ENCODE peak calls at places on chromosomes 3 and 15, in nine cellular contexts. One of them, this sample, is unnamed.
A peak's percentile ranks its signal among the peaks of the same experiment; 100 is the strongest.

GRCh38 chr3:137081711-137082110 is 123.9 kb downstream of the IL20RB start:
- DNase-seq in cardiac muscle cell: no peak
- DNase-seq in heart left ventricle: no peak
- DNase-seq in stomach: no peak
- DNase-seq in breast epithelium: no peak
- DNase-seq in SK-N-SH: no peak
- DNase-seq in CD8-positive, alpha-beta T cell: no peak
- DNase-seq in A549: no peak
- DNase-seq in IMR-90: no peak
- DNase-seq in this sample: no peak

GRCh38 chr3:18751514-18751913 is 326.4 kb upstream of the SATB1 start:
- DNase-seq in cardiac muscle cell: no peak
- DNase-seq in heart left ventricle: no peak
- DNase-seq in stomach: no peak
- DNase-seq in breast epithelium: no peak
- DNase-seq in SK-N-SH: no peak
- DNase-seq in CD8-positive, alpha-beta T cell: no peak
- DNase-seq in A549: no peak
- DNase-seq in IMR-90: no peak
- DNase-seq in this sample: no peak

GRCh38 chr15:55694652-55695150 is 48.3 kb downstream of the PRTG start:
- DNase-seq in cardiac muscle cell: peak; percentile 74
- DNase-seq in heart left ventricle: no peak
- DNase-seq in stomach: no peak
- DNase-seq in breast epithelium: no peak
- DNase-seq in SK-N-SH: no peak
- DNase-seq in CD8-positive, alpha-beta T cell: no peak
- DNase-seq in A549: peak; percentile 41
- DNase-seq in IMR-90: peak; percentile 83
- DNase-seq in this sample: peak; percentile 42

GRCh38 chr15:46854559-46854958 is 862.7 kb upstream of the SEMA6D start:
- DNase-seq in cardiac muscle cell: no peak
- DNase-seq in heart left ventricle: no peak
- DNase-seq in stomach: no peak
- DNase-seq in breast epithelium: no peak
- DNase-seq in SK-N-SH: no peak
- DNase-seq in CD8-positive, alpha-beta T cell: no peak
- DNase-seq in A549: no peak
- DNase-seq in IMR-90: no peak
- DNase-seq in this sample: no peak

GRCh38 chr3:126678691-126679317 is 23.9 kb upstream of the TXNRD3 start:
- DNase-seq in cardiac muscle cell: no peak
- DNase-seq in heart left ventricle: no peak
- DNase-seq in stomach: no peak
- DNase-seq in breast epithelium: no peak
- DNase-seq in SK-N-SH: no peak
- DNase-seq in CD8-positive, alpha-beta T cell: no peak
- DNase-seq in A549: no peak
- DNase-seq in IMR-90: no peak
- DNase-seq in this sample: peak; percentile 18

GRCh38 chr3:165568907-165569462 is 268.2 kb downstream of the BCHE start:
- DNase-seq in cardiac muscle cell: no peak
- DNase-seq in heart left ventricle: no peak
- DNase-seq in stomach: no peak
- DNase-seq in breast epithelium: no peak
- DNase-seq in SK-N-SH: no peak
- DNase-seq in CD8-positive, alpha-beta T cell: no peak
- DNase-seq in A549: no peak
- DNase-seq in IMR-90: no peak
- DNase-seq in this sample: no peak

GRCh38 chr3:69282191-69282590 is 103.7 kb downstream of the FRMD4B start:
- DNase-seq in cardiac muscle cell: no peak
- DNase-seq in heart left ventricle: no peak
- DNase-seq in stomach: no peak
- DNase-seq in breast epithelium: no peak
- DNase-seq in SK-N-SH: no peak
- DNase-seq in CD8-positive, alpha-beta T cell: peak; percentile 43
- DNase-seq in A549: no peak
- DNase-seq in IMR-90: no peak
- DNase-seq in this sample: no peak

GRCh38 chr3:169028716-169029115 is 634.8 kb downstream of the MECOM start:
- DNase-seq in cardiac muscle cell: no peak
- DNase-seq in heart left ventricle: no peak
- DNase-seq in stomach: no peak
- DNase-seq in breast epithelium: no peak
- DNase-seq in SK-N-SH: no peak
- DNase-seq in CD8-positive, alpha-beta T cell: no peak
- DNase-seq in A549: no peak
- DNase-seq in IMR-90: no peak
- DNase-seq in this sample: no peak

GRCh38 chr15:98217356-98217755 is 256.9 kb downstream of the ARRDC4 start:
- DNase-seq in cardiac muscle cell: no peak
- DNase-seq in heart left ventricle: no peak
- DNase-seq in stomach: no peak
- DNase-seq in breast epithelium: no peak
- DNase-seq in SK-N-SH: no peak
- DNase-seq in CD8-positive, alpha-beta T cell: no peak
- DNase-seq in A549: no peak
- DNase-seq in IMR-90: no peak
- DNase-seq in this sample: no peak

GRCh38 chr3:134797080-134797801 is 2.2 kb downstream of the EPHB1 start:
- DNase-seq in cardiac muscle cell: no peak
- DNase-seq in heart left ventricle: no peak
- DNase-seq in stomach: no peak
- DNase-seq in breast epithelium: no peak
- DNase-seq in SK-N-SH: peak; percentile 34
- DNase-seq in CD8-positive, alpha-beta T cell: no peak
- DNase-seq in A549: no peak
- DNase-seq in IMR-90: no peak
- DNase-seq in this sample: no peak

GRCh38 chr3:133038731-133039398 is 674 bp downstream of the TMEM108 start:
- DNase-seq in cardiac muscle cell: peak; percentile 43
- DNase-seq in heart left ventricle: no peak
- DNase-seq in stomach: peak; percentile 29
- DNase-seq in breast epithelium: no peak
- DNase-seq in SK-N-SH: peak; percentile 62
- DNase-seq in CD8-positive, alpha-beta T cell: no peak
- DNase-seq in A549: no peak
- DNase-seq in IMR-90: no peak
- DNase-seq in this sample: no peak

GRCh38 chr3:45664558-45664957 is 24.6 kb upstream of the SACM1L start:
- DNase-seq in cardiac muscle cell: no peak
- DNase-seq in heart left ventricle: no peak
- DNase-seq in stomach: peak; percentile 63
- DNase-seq in breast epithelium: no peak
- DNase-seq in SK-N-SH: no peak
- DNase-seq in CD8-positive, alpha-beta T cell: peak; percentile 76
- DNase-seq in A549: no peak
- DNase-seq in IMR-90: no peak
- DNase-seq in this sample: no peak

GRCh38 chr3:153138267-153139210 is 23.5 kb upstream of the RAP2B start:
- DNase-seq in cardiac muscle cell: no peak
- DNase-seq in heart left ventricle: peak; percentile 36
- DNase-seq in stomach: peak; percentile 70
- DNase-seq in breast epithelium: peak; percentile 57
- DNase-seq in SK-N-SH: no peak
- DNase-seq in CD8-positive, alpha-beta T cell: no peak
- DNase-seq in A549: peak; percentile 95
- DNase-seq in IMR-90: peak; percentile 96
- DNase-seq in this sample: peak; percentile 78

GRCh38 chr15:70528270-70528706 is 235.1 kb downstream of the UACA start:
- DNase-seq in cardiac muscle cell: no peak
- DNase-seq in heart left ventricle: no peak
- DNase-seq in stomach: peak; percentile 55
- DNase-seq in breast epithelium: no peak
- DNase-seq in SK-N-SH: no peak
- DNase-seq in CD8-positive, alpha-beta T cell: peak; percentile 59
- DNase-seq in A549: no peak
- DNase-seq in IMR-90: peak; percentile 54
- DNase-seq in this sample: peak; percentile 54

GRCh38 chr3:40899286-40899712 is 300.0 kb upstream of the CTNNB1 start:
- DNase-seq in cardiac muscle cell: no peak
- DNase-seq in heart left ventricle: no peak
- DNase-seq in stomach: no peak
- DNase-seq in breast epithelium: no peak
- DNase-seq in SK-N-SH: no peak
- DNase-seq in CD8-positive, alpha-beta T cell: no peak
- DNase-seq in A549: peak; percentile 78
- DNase-seq in IMR-90: no peak
- DNase-seq in this sample: no peak

GRCh38 chr15:67808821-67809220 is 16.5 kb upstream of the SKOR1 start:
- DNase-seq in cardiac muscle cell: no peak
- DNase-seq in heart left ventricle: no peak
- DNase-seq in stomach: no peak
- DNase-seq in breast epithelium: peak; percentile 35
- DNase-seq in SK-N-SH: no peak
- DNase-seq in CD8-positive, alpha-beta T cell: no peak
- DNase-seq in A549: no peak
- DNase-seq in IMR-90: no peak
- DNase-seq in this sample: no peak

GRCh38 chr15:67812232-67812631 is 13.1 kb upstream of the SKOR1 start:
- DNase-seq in cardiac muscle cell: no peak
- DNase-seq in heart left ventricle: no peak
- DNase-seq in stomach: no peak
- DNase-seq in breast epithelium: peak; percentile 37
- DNase-seq in SK-N-SH: no peak
- DNase-seq in CD8-positive, alpha-beta T cell: no peak
- DNase-seq in A549: no peak
- DNase-seq in IMR-90: no peak
- DNase-seq in this sample: no peak

GRCh38 chr15:67809441-67809840 is 15.9 kb upstream of the SKOR1 start:
- DNase-seq in cardiac muscle cell: no peak
- DNase-seq in heart left ventricle: no peak
- DNase-seq in stomach: no peak
- DNase-seq in breast epithelium: peak; percentile 30
- DNase-seq in SK-N-SH: no peak
- DNase-seq in CD8-positive, alpha-beta T cell: no peak
- DNase-seq in A549: no peak
- DNase-seq in IMR-90: no peak
- DNase-seq in this sample: no peak

GRCh38 chr15:67807836-67808235 is 17.5 kb upstream of the SKOR1 start:
- DNase-seq in cardiac muscle cell: no peak
- DNase-seq in heart left ventricle: no peak
- DNase-seq in stomach: no peak
- DNase-seq in breast epithelium: peak; percentile 14
- DNase-seq in SK-N-SH: no peak
- DNase-seq in CD8-positive, alpha-beta T cell: no peak
- DNase-seq in A549: no peak
- DNase-seq in IMR-90: no peak
- DNase-seq in this sample: no peak

DNA sequence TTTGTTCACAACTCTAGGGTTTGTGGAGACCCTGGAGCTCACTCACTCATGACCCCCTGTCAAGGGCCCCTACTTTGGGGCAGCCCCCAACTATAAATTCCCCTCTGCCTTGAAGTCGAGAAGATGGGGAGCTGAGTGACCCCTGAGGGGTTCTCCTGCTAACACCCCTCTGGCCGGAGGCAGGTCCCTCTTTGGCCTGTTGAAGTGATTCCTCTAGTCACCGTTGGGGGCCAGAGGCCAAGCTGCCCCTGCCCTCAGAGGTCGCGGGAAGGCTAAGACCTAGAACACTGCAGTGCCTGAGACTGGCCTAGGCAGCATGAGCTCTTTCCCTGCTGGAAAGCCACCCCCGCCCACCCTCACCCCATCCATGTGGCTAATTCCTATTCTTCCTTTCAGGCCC is 15.4 kb upstream of the SKOR1 start:
- DNase-seq in cardiac muscle cell: no peak
- DNase-seq in heart left ventricle: no peak
- DNase-seq in stomach: no peak
- DNase-seq in breast epithelium: peak; percentile 2
- DNase-seq in SK-N-SH: no peak
- DNase-seq in CD8-positive, alpha-beta T cell: no peak
- DNase-seq in A549: no peak
- DNase-seq in IMR-90: no peak
- DNase-seq in this sample: no peak
- TF ChIP-seq CTCF in cardiac muscle cell: no peak
- TF ChIP-seq CTCF in heart left ventricle: no peak
- TF ChIP-seq CTCF in stomach: no peak
- TF ChIP-seq CTCF in breast epithelium: no peak
- TF ChIP-seq CTCF in SK-N-SH: no peak
- TF ChIP-seq CTCF in CD8-positive, alpha-beta T cell: no peak
- TF ChIP-seq CTCF in A549: no peak
- TF ChIP-seq CTCF in IMR-90: no peak
- TF ChIP-seq CTCF in this sample: no peak

DNA sequence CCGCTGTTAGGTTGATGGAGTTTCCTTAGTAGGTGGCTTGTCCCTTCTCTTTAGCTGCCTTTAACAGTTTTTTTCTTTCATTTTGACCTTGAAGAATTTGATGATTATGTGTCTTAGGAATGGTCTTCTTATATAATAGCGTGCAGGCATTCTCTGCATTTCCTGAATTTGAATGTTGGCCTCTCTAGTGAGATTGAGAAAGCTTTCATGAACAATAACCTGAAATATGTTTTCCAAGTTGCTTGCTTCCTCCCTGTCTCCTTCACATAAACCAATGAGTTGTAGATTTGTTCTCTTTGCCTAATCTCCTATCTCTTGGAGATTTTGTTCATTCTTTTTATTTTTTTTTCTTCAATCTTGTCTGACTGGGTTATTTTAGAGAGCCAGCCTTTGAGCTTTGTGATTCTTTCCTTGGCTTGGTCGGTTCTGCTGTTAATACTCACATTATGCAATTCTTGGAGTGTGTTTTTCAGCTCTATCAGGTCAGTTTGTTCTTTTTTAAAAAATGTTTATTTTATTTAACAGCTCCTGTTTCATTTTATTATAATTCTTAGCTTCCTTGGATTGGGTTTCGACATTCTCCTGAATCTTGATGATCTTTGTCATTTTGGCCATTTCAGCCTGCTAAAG is 627.9 kb downstream of the SI start:
- DNase-seq in cardiac muscle cell: no peak
- DNase-seq in heart left ventricle: no peak
- DNase-seq in stomach: no peak
- DNase-seq in breast epithelium: no peak
- DNase-seq in SK-N-SH: no peak
- DNase-seq in CD8-positive, alpha-beta T cell: no peak
- DNase-seq in A549: no peak
- DNase-seq in IMR-90: no peak
- DNase-seq in this sample: no peak
- H3K4me3 ChIP-seq in cardiac muscle cell: no peak overlapping the region
- H3K4me3 ChIP-seq in heart left ventricle: no peak overlapping the region
- H3K4me3 ChIP-seq in stomach: no peak overlapping the region
- H3K4me3 ChIP-seq in breast epithelium: no peak overlapping the region
- H3K4me3 ChIP-seq in SK-N-SH: no peak overlapping the region
- H3K4me3 ChIP-seq in CD8-positive, alpha-beta T cell: no peak overlapping the region
- H3K4me3 ChIP-seq in A549: no peak overlapping the region
- H3K4me3 ChIP-seq in IMR-90: no peak overlapping the region
- H3K4me3 ChIP-seq in this sample: no peak overlapping the region

GRCh38 chr15:57861805-57862586 is 155.5 kb downstream of the POLR2M start:
- DNase-seq in cardiac muscle cell: no peak
- DNase-seq in heart left ventricle: no peak
- DNase-seq in stomach: no peak
- DNase-seq in breast epithelium: no peak
- DNase-seq in SK-N-SH: no peak
- DNase-seq in CD8-positive, alpha-beta T cell: no peak
- DNase-seq in A549: no peak
- DNase-seq in IMR-90: peak; percentile 64
- DNase-seq in this sample: no peak
- H3K4me1 ChIP-seq in cardiac muscle cell: no peaks in the 10 kb centered on the region
- H3K4me1 ChIP-seq in heart left ventricle: peaks cover 4% of the 10 kb centered on the region
- H3K4me1 ChIP-seq in stomach: no peaks in the 10 kb centered on the region
- H3K4me1 ChIP-seq in breast epithelium: no peaks in the 10 kb centered on the region
- H3K4me1 ChIP-seq in SK-N-SH: no peaks in the 10 kb centered on the region
- H3K4me1 ChIP-seq in CD8-positive, alpha-beta T cell: no peaks in the 10 kb centered on the region
- H3K4me1 ChIP-seq in A549: no peaks in the 10 kb centered on the region
- H3K4me1 ChIP-seq in IMR-90: no peaks in the 10 kb centered on the region
- H3K4me1 ChIP-seq in this sample: no peaks in the 10 kb centered on the region

GRCh38 chr15:40182358-40183029 is 21.6 kb downstream of the BUB1B start:
- DNase-seq in cardiac muscle cell: no peak
- DNase-seq in heart left ventricle: no peak
- DNase-seq in stomach: no peak
- DNase-seq in breast epithelium: no peak
- DNase-seq in SK-N-SH: no peak
- DNase-seq in CD8-positive, alpha-beta T cell: no peak
- DNase-seq in A549: no peak
- DNase-seq in IMR-90: no peak
- DNase-seq in this sample: no peak
- TF ChIP-seq CTCF in cardiac muscle cell: no peak
- TF ChIP-seq CTCF in heart left ventricle: no peak
- TF ChIP-seq CTCF in stomach: no peak
- TF ChIP-seq CTCF in breast epithelium: no peak
- TF ChIP-seq CTCF in SK-N-SH: no peak
- TF ChIP-seq CTCF in CD8-positive, alpha-beta T cell: no peak
- TF ChIP-seq CTCF in A549: no peak
- TF ChIP-seq CTCF in IMR-90: no peak
- TF ChIP-seq CTCF in this sample: no peak

This sample was measured in colonic mucosa.